ENCODE peak calls at places on chromosomes 4 and X, in eight cellular contexts. V is naive thymus-derived CD4-positive, alpha-beta T cell; E is suprapubic skin; G is aorta; S is left lung; K is ovary; R is mucosa of descending colon; P is tibial artery. D is an unnamed sample. For H3K9me3 and H3K36me3, the result is how much of the 10 kb centered on the place peaks cover.

GRCh38 chr4:65096630-65097029 is 573.7 kb downstream of the EPHA5 start:
- DNase-seq in V (no peak), E (no peak), G (no peak), S (no peak), K (no peak), R (no peak), P (no peak), D (no peak)

GRCh38 chr4:6986067-6986780 is 56.9 kb upstream of the TADA2B start:
- DNase-seq in V (no peak), E (no peak), G (peak), S (peak), K (peak), R (no peak), P (peak), D (no peak)

GRCh38 chr4:38547052-38547451 is 116.9 kb upstream of the KLF3 start:
- DNase-seq in V (no peak), E (no peak), G (no peak), S (no peak), K (no peak), R (no peak), P (no peak), D (no peak)

GRCh38 chr4:180913750-180914149 is 1329.5 kb upstream of the TENM3 start:
- DNase-seq in V (no peak), E (no peak), G (no peak), S (no peak), K (no peak), R (no peak), P (no peak), D (no peak)

GRCh38 chr4:156177941-156178340 is 224.3 kb upstream of the CTSO start:
- DNase-seq in V (no peak), E (no peak), G (no peak), S (no peak), K (no peak), R (no peak), P (no peak), D (no peak)

GRCh38 chr4:139301821-139302611 is at the start of gene NDUFC1:
- DNase-seq in V (peak), E (peak), G (peak), S (peak), K (peak), R (peak), P (peak), D (peak)

GRCh38 chr4:165005352-165005751 is 26.4 kb upstream of the TRIM60 start:
- DNase-seq in V (no peak), E (no peak), G (no peak), S (no peak), K (no peak), R (no peak), P (no peak), D (no peak)

GRCh38 chrX:41029332-41029731 is 55.9 kb upstream of the USP9X start:
- DNase-seq in V (no peak), E (no peak), G (no peak), S (no peak), K (no peak), R (no peak), P (no peak), D (no peak)

GRCh38 chrX:151153086-151153485 is 23.3 kb upstream of the GPR50 start:
- DNase-seq in V (no peak), E (no peak), G (no peak), S (no peak), K (no peak), R (no peak), P (no peak), D (no peak)

GRCh38 chr4:129082302-129082701 is 11.0 kb downstream of the SCLT1 start:
- DNase-seq in V (no peak), E (no peak), G (no peak), S (no peak), K (no peak), R (no peak), P (no peak), D (no peak)
- H3K9me3 ChIP-seq in V (under half), E (under half), G (under half), S (under half), K (under half), R (under half), P (under half), D (under half)

GRCh38 chrX:24479924-24480722 is 15.0 kb downstream of the PDK3 start:
- DNase-seq in V (peak), E (no peak), G (no peak), S (peak), K (no peak), R (peak), P (peak), D (peak)
- H3K4me3 ChIP-seq in V (peak), E (no peak), G (no peak), S (peak), K (no peak), R (no peak), P (no peak), D (peak)

DNA sequence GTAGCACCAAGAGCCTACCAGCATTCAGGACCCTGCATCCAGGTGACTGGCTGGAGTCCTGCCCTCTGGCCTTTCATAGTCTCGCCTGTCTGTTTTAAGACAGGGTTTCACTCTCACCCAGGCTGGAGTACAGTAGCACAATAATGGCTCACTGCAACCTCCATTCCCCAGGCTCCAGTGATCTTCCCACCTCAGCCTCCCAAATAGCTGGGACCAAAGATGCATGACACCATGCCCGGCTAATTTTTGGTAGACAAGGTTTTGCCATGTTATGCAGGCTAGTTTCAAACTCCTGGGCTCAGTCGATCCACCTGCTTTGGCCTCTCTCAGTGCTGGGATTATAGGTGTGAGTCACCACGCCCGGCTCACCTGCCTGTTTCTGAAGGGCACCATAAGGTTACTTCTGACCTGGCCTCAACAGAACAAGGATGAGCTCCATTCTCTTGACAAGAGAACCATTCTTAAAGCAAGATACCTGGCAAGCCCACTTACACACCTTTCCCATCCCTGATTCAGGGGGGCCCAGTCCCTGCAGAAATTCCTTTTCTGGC is 6.7 kb downstream of the RPS4X start:
- DNase-seq in V (no peak), E (no peak), G (no peak), S (no peak), K (no peak), R (no peak), P (no peak), D (no peak)
- H3K36me3 ChIP-seq in V (half or more), E (under half), G (under half), S (under half), K (under half), R (under half), P (under half), D (under half)

DNA sequence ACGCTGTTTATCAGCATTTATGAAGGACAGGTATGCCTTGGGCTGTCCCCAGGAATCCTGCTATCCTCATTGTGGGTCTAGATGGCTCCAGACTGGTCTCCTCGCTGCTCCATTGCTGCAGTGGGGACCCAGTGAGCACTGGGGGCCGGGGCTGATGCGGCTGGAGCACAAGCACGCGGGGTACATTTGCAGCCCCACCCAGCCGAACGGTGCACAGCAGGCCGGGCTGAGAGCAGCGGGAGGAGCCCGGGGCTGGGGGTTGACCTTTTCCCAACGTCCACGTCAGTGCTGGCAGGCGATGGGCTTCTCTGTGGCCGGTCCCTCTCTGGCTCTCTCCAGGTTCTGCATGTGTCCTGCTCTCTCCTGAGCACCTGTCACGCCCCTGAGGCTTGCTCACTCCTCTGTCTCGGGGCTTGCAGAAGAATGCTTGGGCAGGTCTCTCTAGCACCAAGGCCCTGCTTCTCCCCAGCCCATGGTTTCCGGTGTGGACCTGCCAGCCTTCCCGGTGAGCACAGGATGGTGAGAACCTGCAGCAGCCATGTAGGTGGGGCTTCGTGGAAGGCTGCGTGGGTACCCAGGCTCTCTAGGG is 89.2 kb upstream of the ADRA2C start:
- DNase-seq in V (no peak), E (peak), G (no peak), S (peak), K (peak), R (peak), P (no peak), D (no peak)
- H3K9me3 ChIP-seq in V (under half), E (under half), G (under half), S (under half), K (under half), R (under half), P (under half), D (under half)

DNA sequence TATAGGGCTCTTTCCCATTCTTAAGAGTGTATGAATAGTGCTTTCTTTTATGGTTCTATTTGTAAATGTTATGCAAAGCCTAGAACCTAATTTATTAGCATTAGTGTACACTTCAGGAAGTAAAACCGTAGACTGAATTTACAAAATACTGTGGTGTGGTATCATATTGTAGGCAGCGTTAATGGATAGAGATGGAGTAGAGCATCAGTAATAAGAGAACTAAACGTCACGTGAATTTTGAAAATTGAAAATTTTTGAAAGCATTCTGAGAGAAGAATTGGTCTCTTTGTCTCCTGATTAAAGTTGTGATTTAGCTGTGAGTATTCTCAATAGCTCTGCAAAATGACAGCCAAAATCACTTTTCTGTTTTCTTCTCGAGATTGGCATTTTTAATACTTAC is 2.9 kb downstream of the STIM2 start:
- DNase-seq in V (no peak), E (no peak), G (no peak), S (no peak), K (no peak), R (no peak), P (no peak), D (no peak)
- H3K4me3 ChIP-seq in V (peak), E (peak), G (no peak), S (no peak), K (no peak), R (no peak), P (no peak), D (no peak)

GRCh38 chr4:529563-529962 is 30.6 kb downstream of the PIGG start:
- DNase-seq in V (no peak), E (no peak), G (no peak), S (no peak), K (no peak), R (no peak), P (no peak), D (no peak)

GRCh38 chr4:532588-533317 is 33.7 kb downstream of the PIGG start:
- DNase-seq in V (no peak), E (no peak), G (no peak), S (no peak), K (no peak), R (no peak), P (no peak), D (no peak)

GRCh38 chr4:531721-532565 is 32.9 kb downstream of the PIGG start:
- DNase-seq in V (no peak), E (no peak), G (no peak), S (no peak), K (no peak), R (no peak), P (no peak), D (no peak)

GRCh38 chr4:530017-530781 is 31.2 kb downstream of the PIGG start:
- DNase-seq in V (no peak), E (no peak), G (no peak), S (no peak), K (no peak), R (no peak), P (no peak), D (no peak)

DNA sequence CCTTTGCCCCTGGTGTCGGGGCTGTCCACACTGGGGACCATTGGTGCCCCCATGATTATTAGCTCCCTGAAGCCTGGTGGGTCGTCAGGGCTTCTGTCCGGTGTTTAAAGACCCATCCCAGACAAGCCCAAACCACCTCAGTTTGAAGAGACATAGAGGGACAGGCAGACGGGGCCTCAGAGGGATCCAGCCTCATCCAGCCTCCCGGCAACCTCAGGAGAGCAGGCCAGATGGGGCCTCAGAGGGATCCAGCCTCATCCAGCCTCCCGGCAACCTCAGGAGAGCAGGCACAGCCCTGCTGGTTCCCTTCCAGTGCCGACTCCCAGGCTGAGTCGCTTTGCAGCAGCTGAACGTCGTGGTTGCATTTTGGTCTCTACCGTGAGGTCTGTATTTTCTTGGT is 32.1 kb downstream of the PIGG start:
- DNase-seq in V (no peak), E (no peak), G (no peak), S (no peak), K (no peak), R (no peak), P (no peak), D (no peak)
- H3K36me3 ChIP-seq in V (half or more), E (half or more), G (under half), S (under half), K (under half), R (under half), P (half or more), D (under half)

DNA sequence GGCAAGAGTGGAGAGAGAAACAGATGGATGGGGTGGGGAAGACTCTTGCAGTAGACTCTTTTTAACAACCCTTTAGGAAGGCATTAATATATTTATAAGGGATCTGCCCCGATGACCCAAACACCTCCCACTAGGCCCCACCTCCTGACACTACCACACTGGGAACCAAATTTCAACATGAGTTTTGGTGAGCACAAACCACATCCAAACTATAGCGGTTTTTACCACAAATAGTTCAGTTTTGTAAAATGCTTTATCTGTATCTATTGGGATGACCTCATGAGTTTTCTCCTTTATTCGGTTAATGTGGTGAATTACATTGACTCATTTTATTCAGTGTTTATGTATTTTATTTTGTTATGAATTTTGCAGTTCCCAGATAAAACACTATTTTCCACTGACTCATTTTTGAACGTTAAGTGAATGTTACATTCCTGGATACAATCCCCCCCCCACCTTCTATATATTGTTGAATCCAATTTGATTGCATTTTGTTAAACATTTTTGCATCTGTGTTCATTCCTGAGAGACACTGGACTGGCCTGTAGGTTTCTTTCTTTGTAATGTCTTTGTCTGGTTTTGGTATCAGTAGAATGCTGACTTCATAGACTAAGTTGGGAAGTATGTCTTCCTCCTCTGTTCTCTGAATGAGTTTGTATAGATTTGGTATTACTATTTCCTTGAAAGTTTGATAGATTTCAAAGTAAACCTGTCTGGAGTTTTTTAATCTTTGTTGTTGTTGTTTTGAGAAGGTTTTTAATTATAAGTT is 13.9 kb upstream of the CPLX1 start:
- DNase-seq in V (no peak), E (no peak), G (no peak), S (no peak), K (no peak), R (no peak), P (no peak), D (no peak)
- H3K9me3 ChIP-seq in V (under half), E (under half), G (under half), S (half or more), K (under half), R (under half), P (under half), D (under half)

GRCh38 chr4:54061873-54062272 is 2.5 kb downstream of the CHIC2 start:
- DNase-seq in V (no peak), E (no peak), G (no peak), S (no peak), K (no peak), R (no peak), P (no peak), D (no peak)

GRCh38 chr4:54063224-54063623 is 1.2 kb downstream of the CHIC2 start:
- DNase-seq in V (no peak), E (no peak), G (no peak), S (no peak), K (no peak), R (no peak), P (no peak), D (no peak)

GRCh38 chr4:54063737-54064316 is 578 bp downstream of the CHIC2 start:
- DNase-seq in V (peak), E (peak), G (peak), S (peak), K (peak), R (peak), P (peak), D (peak)

GRCh38 chr4:54062392-54062791 is 2.0 kb downstream of the CHIC2 start:
- DNase-seq in V (no peak), E (no peak), G (no peak), S (no peak), K (no peak), R (no peak), P (no peak), D (no peak)

GRCh38 chr4:54061067-54061466 is 3.3 kb downstream of the CHIC2 start:
- DNase-seq in V (no peak), E (no peak), G (no peak), S (no peak), K (no peak), R (no peak), P (no peak), D (no peak)
- H3K4me3 ChIP-seq in V (no peak), E (peak), G (peak), S (peak), K (no peak), R (no peak), P (peak), D (no peak)

GRCh38 chr4:84681488-84682274 is 98.8 kb downstream of the CDS1 start:
- DNase-seq in V (no peak), E (no peak), G (no peak), S (no peak), K (no peak), R (no peak), P (no peak), D (no peak)

GRCh38 chr4:84683486-84683885 is 100.6 kb downstream of the CDS1 start:
- DNase-seq in V (no peak), E (no peak), G (no peak), S (peak), K (no peak), R (no peak), P (peak), D (no peak)

GRCh38 chr4:84684361-84684760 is 101.4 kb downstream of the CDS1 start:
- DNase-seq in V (no peak), E (no peak), G (no peak), S (no peak), K (no peak), R (no peak), P (no peak), D (no peak)

GRCh38 chr4:84685105-84685504 is 102.2 kb downstream of the CDS1 start:
- DNase-seq in V (no peak), E (no peak), G (no peak), S (no peak), K (no peak), R (no peak), P (no peak), D (no peak)

GRCh38 chr4:84683065-84683464 is 100.1 kb downstream of the CDS1 start:
- DNase-seq in V (no peak), E (no peak), G (no peak), S (no peak), K (no peak), R (no peak), P (no peak), D (no peak)
- H3K36me3 ChIP-seq in V (under half), E (half or more), G (under half), S (under half), K (under half), R (under half), P (half or more), D (under half)

GRCh38 chrX:55220119-55220794 is at the start of gene PAGE5:
- DNase-seq in V (no peak), E (no peak), G (no peak), S (no peak), K (no peak), R (no peak), P (no peak), D (no peak)
- H3K9me3 ChIP-seq in V (under half), E (under half), G (under half), S (under half), K (under half), R (under half), P (under half), D (under half)

D was measured in CD8-positive, alpha-beta memory T cell.